ENCODE peak calls at places on chromosomes 4 and X, in six cellular contexts. I is WERI-Rb-1; L is GM23338; F is effector memory CD4-positive, alpha-beta T cell; M is body of pancreas; C is IMR-90. E is an unnamed sample.

GRCh38 chrX:132101799-132102198 is 26.0 kb downstream of the FRMD7 start:
- DNase-seq in I (no peak), M (no peak), F (no peak), C (no peak), L (no peak), E (no peak)

GRCh38 chrX:6678313-6678712 is 143.4 kb upstream of the VCX3A start:
- DNase-seq in C (no peak), I (no peak), L (no peak), F (no peak), M (no peak), E (no peak)

GRCh38 chr4:123535037-123535748 is 138.6 kb downstream of the SPRY1 start:
- DNase-seq in M (no peak), C (no peak), L (no peak), F (no peak), I (no peak), E (no peak)

GRCh38 chrX:40096395-40097091 is 1.2 kb downstream of the BCOR start:
- DNase-seq in L (no peak), C (peak; percentile 45), M (peak; percentile 53), I (no peak), F (peak; percentile 66), E (peak; percentile 88)

GRCh38 chrX:10597871-10598270 is 22.5 kb downstream of the MID1 start:
- DNase-seq in C (peak; percentile 32), L (peak; percentile 52), I (peak; percentile 15), M (no peak), F (no peak), E (peak; percentile 48)

GRCh38 chr4:41476310-41476709 is 61.6 kb upstream of the LIMCH1 start:
- DNase-seq in C (no peak), F (no peak), M (no peak), L (no peak), I (no peak), E (no peak)

GRCh38 chr4:80201326-80202151 is 4.2 kb downstream of the PRDM8 start:
- DNase-seq in I (no peak), L (peak; percentile 59), M (peak; percentile 37), C (peak; percentile 89), F (peak; percentile 49), E (peak; percentile 60)

GRCh38 chr4:184893836-184894571 is 68.2 kb upstream of the ACSL1 start:
- DNase-seq in C (no peak), L (no peak), M (no peak), F (no peak), I (no peak), E (no peak)

GRCh38 chr4:6658635-6659075 is 18.2 kb downstream of the MRFAP1 start:
- DNase-seq in F (peak; percentile 38), M (peak; percentile 23), C (peak; percentile 28), L (peak; percentile 72), I (no peak), E (peak; percentile 86)

GRCh38 chrX:1212532-1212931 is at the start of gene CRLF2:
- DNase-seq in M (no peak), I (no peak), L (no peak), C (no peak), F (no peak), E (no peak)

GRCh38 chr4:146417822-146418221 is 103.9 kb downstream of the SLC10A7 start:
- DNase-seq in M (no peak), L (no peak), C (no peak), F (no peak), I (no peak), E (no peak)

GRCh38 chr4:40283968-40284367 is 51.2 kb upstream of the CHRNA9 start:
- DNase-seq in F (peak; percentile 64), I (no peak), M (no peak), C (no peak), L (peak; percentile 47), E (no peak)

GRCh38 chr4:66766557-66766956 is 778.7 kb downstream of the CENPC start:
- DNase-seq in L (no peak), C (no peak), I (no peak), F (no peak), M (no peak), E (no peak)

GRCh38 chrX:110146521-110146920 is 143.6 kb downstream of the TMEM164 start:
- DNase-seq in F (no peak), M (peak; percentile 45), L (peak; percentile 65), I (peak; percentile 12), C (peak; percentile 48), E (peak; percentile 66)

GRCh38 chrX:18649498-18649951 is 22.4 kb downstream of the RS1 start:
- DNase-seq in C (no peak), L (peak; percentile 46), F (no peak), I (peak; percentile 86), M (no peak), E (peak; percentile 59)

GRCh38 chr4:150278206-150278605 is 200.0 kb downstream of the DCLK2 start:
- DNase-seq in M (no peak), L (no peak), I (peak; percentile 98), F (no peak), C (no peak), E (no peak)

DNA sequence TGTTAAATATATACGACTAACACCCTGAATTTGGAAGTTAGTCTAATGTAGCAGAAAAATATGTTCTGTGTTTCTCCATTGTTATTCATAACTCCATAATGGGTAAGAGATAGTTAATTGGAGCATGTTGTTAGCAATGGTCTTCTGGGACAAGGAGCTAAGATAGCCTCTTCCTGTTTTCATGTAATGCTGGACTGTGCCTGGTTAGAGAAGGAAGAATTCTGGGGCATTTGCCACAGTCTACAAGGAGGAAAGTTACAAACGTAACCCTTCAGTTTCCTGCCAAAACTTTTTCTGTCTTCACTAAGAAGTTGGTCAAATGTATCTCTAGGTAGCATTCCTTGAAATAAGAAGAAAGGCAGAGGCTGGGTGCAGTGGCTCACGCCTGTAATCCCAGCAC is 5.8 kb downstream of the PRDX4 start:
- DNase-seq in M (no peak), F (no peak), L (no peak), I (no peak), C (no peak), E (no peak)
- H3K36me3 ChIP-seq in M (no peaks in the 10 kb centered on the region), F (peaks cover 3% of the 10 kb centered on the region), L (no peaks in the 10 kb centered on the region), I (peaks cover 12% of the 10 kb centered on the region), C (peaks cover 5% of the 10 kb centered on the region), E (peaks cover 26% of the 10 kb centered on the region)

GRCh38 chr4:61201562-61202099 is 1.5 kb downstream of the ADGRL3 start:
- DNase-seq in M (no peak), F (no peak), I (peak; percentile 10), L (peak; percentile 50), C (no peak), E (peak; percentile 49)

GRCh38 chr4:61200991-61201526 is 933 bp downstream of the ADGRL3 start:
- DNase-seq in L (peak; percentile 74), M (no peak), I (peak; percentile 26), C (no peak), F (no peak), E (peak; percentile 61)

GRCh38 chr4:61202100-61202637 is 2.0 kb downstream of the ADGRL3 start:
- DNase-seq in L (peak; percentile 61), I (peak; percentile 22), F (no peak), M (no peak), C (no peak), E (peak; percentile 66)

GRCh38 chr4:61199869-61200194 is 294 bp upstream of the ADGRL3 start:
- DNase-seq in M (no peak), C (no peak), I (no peak), L (no peak), F (no peak), E (no peak)

DNA sequence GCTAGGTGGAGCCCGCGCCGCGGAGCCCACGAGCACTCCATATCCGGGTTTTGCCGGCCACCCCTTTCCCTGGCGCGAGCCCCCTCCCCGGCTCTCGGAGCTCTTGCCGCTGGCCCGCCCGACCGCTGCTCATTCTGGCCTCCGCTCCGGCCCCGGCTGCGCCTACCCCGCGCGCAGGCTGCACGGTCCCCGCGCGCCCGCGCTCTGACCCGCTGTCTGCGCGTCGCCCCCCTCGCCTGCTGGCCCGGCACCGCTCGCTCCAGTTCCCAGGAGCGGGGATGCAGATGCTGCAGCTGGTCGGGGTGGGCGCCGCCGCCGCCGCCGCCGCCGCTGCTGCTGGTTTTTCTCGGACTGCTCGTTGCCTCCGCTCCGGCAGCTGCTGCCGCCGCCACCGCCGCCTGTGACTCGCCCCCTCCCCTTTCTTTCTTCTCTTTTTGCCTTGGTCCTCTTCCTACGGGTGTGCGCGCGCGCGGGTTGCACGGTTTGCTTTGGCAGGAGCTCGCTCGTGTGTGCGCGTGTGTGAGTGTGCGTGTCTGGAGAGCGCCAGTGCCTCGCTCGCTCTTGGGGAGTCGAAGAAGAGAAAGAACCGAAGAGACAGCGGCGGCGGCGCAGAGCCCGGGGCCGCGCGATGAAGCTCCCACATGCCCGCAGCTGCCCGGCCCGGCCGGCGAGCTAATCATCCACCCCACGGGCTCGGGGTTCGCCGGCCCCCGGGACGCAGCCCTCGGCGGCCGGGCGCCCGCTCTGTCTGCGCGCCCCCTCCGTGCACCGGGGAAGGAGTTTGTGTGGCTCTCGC is at the start of gene ADGRL3:
- DNase-seq in L (peak; percentile 93), F (no peak), C (peak; percentile 6), M (no peak), I (peak; percentile 72), E (peak; percentile 87)
- H3K27me3 ChIP-seq in L (peaks cover 50% of the 10 kb centered on the region), F (peaks cover 10% of the 10 kb centered on the region), C (peaks cover 33% of the 10 kb centered on the region), M (peaks cover 17% of the 10 kb centered on the region), I (peaks cover 10% of the 10 kb centered on the region), E (peaks cover 43% of the 10 kb centered on the region)

GRCh38 chr4:55438314-55438713 is 42.6 kb downstream of the TMEM165 start:
- DNase-seq in L (no peak), I (no peak), F (no peak), C (no peak), M (peak; percentile 38), E (no peak)

GRCh38 chr4:55437356-55437796 is 41.6 kb downstream of the TMEM165 start:
- DNase-seq in C (peak; percentile 75), L (no peak), M (peak; percentile 48), I (no peak), F (no peak), E (no peak)

GRCh38 chr4:55440786-55441185 is 45.0 kb downstream of the TMEM165 start:
- DNase-seq in I (no peak), F (no peak), M (no peak), C (no peak), L (no peak), E (no peak)

GRCh38 chr4:55437823-55438222 is 42.1 kb downstream of the TMEM165 start:
- DNase-seq in F (no peak), L (no peak), I (no peak), M (no peak), C (no peak), E (no peak)

DNA sequence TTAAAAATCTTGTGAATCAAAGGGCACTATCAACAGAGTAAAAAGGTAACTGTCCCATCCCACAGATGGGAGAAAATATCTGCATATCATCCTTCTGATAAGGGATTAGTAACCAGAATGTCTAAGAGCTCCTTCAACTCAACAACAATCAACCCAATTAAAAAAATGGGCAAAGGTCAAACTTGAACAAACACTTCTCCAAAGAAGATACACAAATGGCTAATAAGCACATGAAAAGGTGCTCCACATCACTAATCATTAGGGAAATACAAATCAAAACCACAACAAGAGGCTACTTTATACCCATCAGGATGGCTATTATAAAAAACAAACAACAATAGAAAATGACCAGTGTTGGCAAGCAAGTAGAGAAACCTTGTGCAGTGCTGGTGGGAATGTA is 43.3 kb downstream of the TMEM165 start:
- DNase-seq in F (no peak), C (no peak), I (no peak), M (no peak), L (no peak), E (no peak)
- H3K36me3 ChIP-seq in F (peaks cover 19% of the 10 kb centered on the region), C (peaks cover 26% of the 10 kb centered on the region), I (peaks cover 57% of the 10 kb centered on the region), M (no peaks in the 10 kb centered on the region), L (peaks cover 31% of the 10 kb centered on the region), E (peaks cover 4% of the 10 kb centered on the region)

GRCh38 chr4:186108391-186108790 is 3.9 kb downstream of the FAM149A start:
- DNase-seq in C (no peak), F (no peak), L (no peak), I (no peak), M (no peak), E (peak; percentile 56)
- H3K27me3 ChIP-seq in C (peaks cover 21% of the 10 kb centered on the region), F (peaks cover 16% of the 10 kb centered on the region), L (peaks cover 28% of the 10 kb centered on the region), I (peaks cover 49% of the 10 kb centered on the region), M (no peaks in the 10 kb centered on the region), E (peaks cover 20% of the 10 kb centered on the region)